ENCODE peak calls at places on chromosomes 2 and 18, in five cellular contexts. A is activated CD4-positive, alpha-beta T cell treated with anti-CD3 and anti-CD28 coated beads, Interleukin-2, amount 50 U/mL, for 1 hour; R is fibroblast of the conjunctiva; P is AG20443; M is stimulated activated naive B cell treated with anti-CD40 and anti-IgM and Interleukin-4, amounts not matched to agents 10 μg/mL and 1 μg/mL and 100 μg/mL, for 72 hours. N is an unnamed sample.

GRCh38 chr2:84971799-84972790 is 1.1 kb downstream of the KCMF1 start:
- DNase-seq in P (peak), R (no peak), A (peak), M (peak), N (peak)

GRCh38 chr2:176167398-176167797 is 10.3 kb downstream of the HOXD3 start:
- DNase-seq in M (no peak), R (no peak), A (no peak), P (no peak), N (no peak)

GRCh38 chr2:240431276-240431662 is 4.2 kb upstream of the GPC1 start:
- DNase-seq in R (no peak), M (no peak), A (no peak), P (no peak), N (no peak)

GRCh38 chr18:2313332-2313731 is 258.0 kb downstream of the METTL4 start:
- DNase-seq in A (no peak), M (no peak), R (no peak), P (no peak), N (no peak)

GRCh38 chr18:31241900-31242409 is 76.0 kb upstream of the DSG1 start:
- DNase-seq in R (no peak), M (no peak), P (no peak), A (no peak), N (peak)

GRCh38 chr18:70025580-70025979 is 77.9 kb upstream of the CD226 start:
- DNase-seq in M (no peak), R (no peak), A (no peak), P (no peak), N (no peak)

GRCh38 chr18:48580782-48581181 is 42.0 kb downstream of the CTIF start:
- DNase-seq in P (peak), A (no peak), R (no peak), M (no peak), N (no peak)

GRCh38 chr2:12106440-12107080 is 360.1 kb downstream of the LPIN1 start:
- DNase-seq in R (peak), M (peak), A (no peak), P (peak), N (no peak)

GRCh38 chr2:227817940-227818568 is 4.4 kb downstream of the CCL20 start:
- DNase-seq in M (no peak), P (peak), R (peak), A (peak), N (no peak)

GRCh38 chr2:144406111-144406788 is 113.7 kb downstream of the ZEB2 start:
- DNase-seq in M (no peak), P (no peak), A (no peak), R (no peak), N (no peak)

GRCh38 chr2:223856021-223856420 is 18.6 kb upstream of the AP1S3 start:
- DNase-seq in R (no peak), P (no peak), M (no peak), A (no peak), N (no peak)

GRCh38 chr2:209476367-209477191 is 52.7 kb downstream of the MAP2 start:
- DNase-seq in A (no peak), M (no peak), P (no peak), R (peak), N (no peak)

GRCh38 chr2:143807677-143808076 is 678.5 kb downstream of the ARHGAP15 start:
- DNase-seq in A (no peak), M (no peak), P (peak), R (no peak), N (no peak)